ENCODE peak calls at places on chromosomes 1 and 21, in ten cellular contexts. H is stomach; T is colonic mucosa; Q is dorsolateral prefrontal cortex; I is effector memory CD4-positive, alpha-beta T cell; K is neural progenitor cell; W is A549; O is OCI-LY7; G is SK-N-MC; N is iPS DF 6.9. L is an unnamed sample.

GRCh38 chr21:41289431-41289830 is 27.2 kb upstream of the FAM3B start:
- DNase-seq in I (no peak), H (no peak), O (no peak), K (peak), W (no peak), Q (no peak), G (no peak), N (peak), T (no peak), L (no peak)

GRCh38 chr1:210232524-210233215 is at the start of gene SERTAD4:
- DNase-seq in T (peak), K (peak), O (no peak), G (peak), H (peak), I (no peak), W (peak), N (no peak), Q (peak), L (no peak)

GRCh38 chr1:151935154-151935553 is 25.8 kb upstream of the THEM4 start:
- DNase-seq in G (no peak), O (no peak), N (no peak), K (no peak), I (no peak), H (no peak), T (no peak), W (no peak), Q (no peak), L (no peak)

GRCh38 chr1:30272288-30273020 is 450.9 kb downstream of the MATN1 start:
- DNase-seq in W (no peak), H (no peak), O (no peak), K (no peak), T (no peak), G (no peak), Q (no peak), N (no peak), I (no peak), L (no peak)

GRCh38 chr1:201584510-201584991 is 45.6 kb downstream of the NAV1 start:
- DNase-seq in O (no peak), W (no peak), Q (no peak), N (no peak), G (no peak), H (no peak), K (no peak), T (peak), I (no peak), L (no peak)

GRCh38 chr1:182699673-182700350 is 15.4 kb upstream of the RGS8 start:
- DNase-seq in N (peak), W (no peak), I (no peak), K (peak), H (no peak), Q (no peak), O (no peak), G (peak), T (no peak), L (no peak)

GRCh38 chr1:51679435-51679834 is 62.5 kb downstream of the OSBPL9 start:
- DNase-seq in H (no peak), N (no peak), Q (no peak), T (no peak), O (no peak), G (no peak), W (no peak), K (no peak), I (no peak), L (no peak)

GRCh38 chr1:183812686-183813569 is 8.0 kb downstream of the RGL1 start:
- DNase-seq in Q (no peak), O (no peak), W (no peak), I (no peak), K (peak), G (no peak), N (no peak), T (no peak), H (no peak), L (no peak)

GRCh38 chr1:77010937-77011336 is 143.7 kb downstream of the ST6GALNAC5 start:
- DNase-seq in I (no peak), Q (no peak), H (no peak), T (no peak), K (peak), N (no peak), G (no peak), W (no peak), O (no peak), L (no peak)

GRCh38 chr1:77016371-77016770 is 149.1 kb downstream of the ST6GALNAC5 start:
- DNase-seq in N (no peak), H (no peak), Q (no peak), W (no peak), T (no peak), I (no peak), O (no peak), K (peak), G (no peak), L (no peak)

GRCh38 chr1:77015748-77016341 is 148.6 kb downstream of the ST6GALNAC5 start:
- DNase-seq in K (peak), H (no peak), O (no peak), Q (no peak), N (no peak), I (no peak), T (no peak), W (no peak), G (no peak), L (no peak)

GRCh38 chr1:77018386-77019156 is 151.3 kb downstream of the ST6GALNAC5 start:
- DNase-seq in T (no peak), K (no peak), W (no peak), H (no peak), Q (no peak), G (no peak), N (no peak), O (no peak), I (no peak), L (no peak)

DNA sequence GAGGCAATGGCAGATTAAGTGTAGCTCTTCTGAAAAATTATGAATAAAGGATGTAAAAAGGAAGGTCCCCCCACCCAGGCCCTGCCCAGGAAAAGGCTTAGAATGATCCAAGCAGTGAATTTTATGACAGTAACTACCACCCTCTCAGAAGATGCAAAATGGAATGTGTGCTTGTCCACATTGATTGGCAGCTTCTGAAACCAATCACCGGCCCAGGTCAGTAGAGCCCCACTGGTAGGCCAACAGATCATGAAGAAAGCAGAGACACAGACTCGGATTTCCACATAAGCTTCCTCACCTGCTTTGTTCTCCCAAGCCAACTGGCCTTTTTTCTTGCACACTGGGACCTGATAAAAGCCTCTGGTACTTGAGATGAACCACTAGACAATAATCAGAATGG is 147.1 kb downstream of the ST6GALNAC5 start:
- DNase-seq in T (no peak), G (no peak), Q (no peak), K (no peak), H (no peak), O (no peak), W (no peak), I (no peak), N (no peak), L (no peak)
- H3K27ac ChIP-seq in T (no peak), G (no peak), Q (no peak), K (no peak), H (no peak), O (no peak), W (no peak), I (no peak), N (no peak), L (no peak)

GRCh38 chr21:29293495-29293894 is 5.2 kb upstream of the BACH1 start:
- DNase-seq in H (no peak), G (no peak), T (no peak), K (no peak), W (no peak), Q (no peak), O (peak), I (no peak), N (no peak), L (no peak)

GRCh38 chr21:29287383-29287782 is 11.3 kb upstream of the BACH1 start:
- DNase-seq in G (no peak), O (no peak), Q (no peak), I (no peak), N (no peak), H (no peak), K (no peak), W (no peak), T (no peak), L (no peak)

GRCh38 chr21:29288239-29288638 is 10.5 kb upstream of the BACH1 start:
- DNase-seq in W (no peak), H (no peak), O (no peak), T (no peak), I (no peak), Q (no peak), G (no peak), N (no peak), K (no peak), L (no peak)

GRCh38 chr21:29289317-29289716 is 9.4 kb upstream of the BACH1 start:
- DNase-seq in O (no peak), N (no peak), H (no peak), Q (no peak), G (no peak), I (no peak), W (no peak), T (no peak), K (no peak), L (no peak)

GRCh38 chr21:29290245-29290644 is 8.5 kb upstream of the BACH1 start:
- DNase-seq in K (no peak), W (no peak), Q (no peak), G (no peak), H (no peak), N (no peak), I (no peak), O (no peak), T (no peak), L (no peak)
- H3K4me3 ChIP-seq in K (no peak), W (no peak), Q (no peak), G (no peak), H (no peak), N (no peak), I (no peak), O (no peak), T (no peak), L (no peak)

GRCh38 chr1:223135176-223135575 is 7.9 kb downstream of the TLR5 start:
- DNase-seq in T (peak), K (no peak), N (no peak), O (no peak), Q (no peak), I (no peak), G (no peak), W (no peak), H (no peak), L (no peak)

GRCh38 chr1:223136086-223136485 is 7.0 kb downstream of the TLR5 start:
- DNase-seq in W (no peak), I (no peak), K (peak), N (no peak), O (no peak), T (no peak), Q (no peak), H (no peak), G (no peak), L (no peak)

GRCh38 chr1:223133824-223134435 is 9.1 kb downstream of the TLR5 start:
- DNase-seq in K (peak), G (no peak), N (peak), I (peak), W (peak), T (peak), O (peak), Q (peak), H (peak), L (peak)

GRCh38 chr1:223129229-223129851 is 13.7 kb downstream of the TLR5 start:
- DNase-seq in O (no peak), H (peak), W (peak), G (no peak), T (peak), N (peak), Q (peak), K (peak), I (peak), L (peak)

DNA sequence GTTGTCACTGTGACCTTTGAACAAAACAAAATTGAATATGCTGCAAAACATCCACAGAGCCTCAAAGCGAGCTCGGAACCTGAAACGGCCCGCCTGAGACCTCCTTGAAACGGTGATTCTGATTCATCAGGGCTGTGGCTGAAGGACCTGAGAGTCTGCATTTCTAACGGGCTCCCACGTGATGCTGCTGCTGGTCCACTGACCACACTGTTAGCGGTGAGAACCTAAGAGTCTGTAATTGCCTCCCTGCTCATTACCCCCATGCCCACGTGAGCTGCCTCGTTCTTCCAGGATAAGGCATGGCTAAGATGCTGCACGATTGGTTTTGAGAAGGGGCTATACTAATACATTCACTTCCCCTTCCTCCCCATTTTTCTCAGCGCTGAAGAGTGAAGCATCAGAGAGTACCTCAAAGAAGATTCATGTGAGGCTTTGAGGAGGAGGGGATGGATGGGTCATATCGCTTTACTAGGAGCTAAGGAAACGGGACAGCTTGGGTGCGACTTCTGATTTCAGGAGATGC is 9.7 kb downstream of the TLR5 start:
- DNase-seq in W (no peak), K (no peak), T (no peak), G (no peak), O (no peak), Q (no peak), I (no peak), H (no peak), N (no peak), L (no peak)
- H3K27ac ChIP-seq in W (no peak), K (no peak), T (no peak), G (no peak), O (no peak), Q (no peak), I (no peak), H (peak), N (no peak), L (no peak)

DNA sequence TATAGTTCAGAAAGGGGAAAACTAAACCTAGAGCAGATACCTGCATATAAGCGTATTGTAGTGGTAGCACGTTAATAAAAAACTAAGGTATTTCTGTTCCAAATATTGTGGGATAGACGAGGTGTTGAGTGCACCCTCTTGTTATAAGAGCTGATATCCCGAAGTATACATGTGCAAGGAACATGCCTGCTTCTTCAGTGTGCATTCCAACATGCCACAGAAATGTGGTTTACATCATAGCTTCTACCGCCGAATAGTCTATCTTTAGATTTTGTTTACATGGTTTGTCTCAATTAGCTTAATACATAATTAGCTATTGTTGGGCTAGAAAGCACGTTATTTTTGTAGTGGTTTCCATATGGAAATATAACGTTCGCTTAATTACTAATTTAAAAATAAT is 2.2 kb downstream of the CHRM3 start:
- DNase-seq in T (no peak), Q (no peak), K (no peak), O (no peak), I (no peak), H (no peak), G (no peak), W (no peak), N (no peak), L (no peak)
- H3K4me3 ChIP-seq in T (peak), Q (peak), K (no peak), O (no peak), I (no peak), H (peak), G (no peak), W (no peak), N (no peak), L (no peak)

GRCh38 chr1:243288062-243288461 is 32.2 kb downstream of the SDCCAG8 start:
- DNase-seq in H (no peak), O (no peak), G (no peak), K (no peak), Q (no peak), I (no peak), N (no peak), W (no peak), T (no peak), L (no peak)
- H3K27ac ChIP-seq in H (peak), O (no peak), G (no peak), K (no peak), Q (no peak), I (no peak), N (no peak), W (peak), T (peak), L (no peak)

GRCh38 chr1:244052728-244053312 is 1.7 kb downstream of the ZBTB18 start:
- DNase-seq in T (no peak), N (no peak), W (no peak), Q (no peak), G (no peak), K (no peak), I (no peak), H (no peak), O (no peak), L (no peak)
- H3K4me3 ChIP-seq in T (no peak), N (no peak), W (no peak), Q (peak), G (no peak), K (no peak), I (no peak), H (no peak), O (no peak), L (no peak)